ENCODE peak calls at places on chromosomes 3 and 15, in eight cellular contexts. L is left ventricle myocardium inferior, N is dorsolateral prefrontal cortex, A is fibroblast of lung, G is spleen, M is PC-9, D is bronchial epithelial cell, P is brain microvascular endothelial cell. V is an unnamed sample.

GRCh38 chr3:196193037-196193737 is 18.0 kb downstream of the ZDHHC19 start:
- DNase-seq in G (peak; percentile 77), D (no peak), L (no peak), M (no peak), P (no peak), A (no peak), N (no peak), V (peak; percentile 22)

GRCh38 chr3:4897765-4898453 is 81.3 kb upstream of the BHLHE40 start:
- DNase-seq in D (no peak), P (no peak), A (peak; percentile 17), G (no peak), M (no peak), L (no peak), N (no peak), V (no peak)

GRCh38 chr15:46471096-46471495 is 836.3 kb downstream of the SQOR start:
- DNase-seq in P (no peak), G (no peak), A (no peak), D (no peak), N (no peak), L (no peak), M (no peak), V (no peak)

GRCh38 chr3:24545917-24546316 is 51.3 kb upstream of the THRB start:
- DNase-seq in D (no peak), L (no peak), P (no peak), M (no peak), A (peak; percentile 95), G (no peak), N (no peak), V (no peak)

GRCh38 chr3:127831723-127832172 is 9.4 kb upstream of the MGLL start:
- DNase-seq in D (no peak), M (peak; percentile 36), G (peak; percentile 86), A (peak; percentile 70), N (no peak), P (no peak), L (peak; percentile 33), V (peak; percentile 42)

GRCh38 chr15:39403674-39404117 is 177.2 kb upstream of the THBS1 start:
- DNase-seq in M (peak; percentile 41), L (no peak), A (peak; percentile 68), D (peak; percentile 70), G (no peak), N (no peak), P (peak; percentile 82), V (no peak)

GRCh38 chr15:41024141-41024540 is 70.9 kb downstream of the CHAC1 start:
- DNase-seq in A (peak; percentile 90), N (no peak), L (no peak), D (no peak), M (no peak), P (peak; percentile 61), G (no peak), V (no peak)

GRCh38 chr15:57919754-57920153 is 145.8 kb downstream of the ALDH1A2 start:
- DNase-seq in D (peak; percentile 24), A (no peak), M (no peak), P (no peak), G (no peak), L (no peak), N (no peak), V (no peak)

GRCh38 chr3:148191966-148192365 is 505.7 kb upstream of the AGTR1 start:
- DNase-seq in N (no peak), D (no peak), P (no peak), L (no peak), A (no peak), M (no peak), G (no peak), V (no peak)

GRCh38 chr3:181855825-181856224 is 144.1 kb downstream of the SOX2 start:
- DNase-seq in L (no peak), D (no peak), P (no peak), G (no peak), M (no peak), N (no peak), A (no peak), V (no peak)

GRCh38 chr15:75545066-75545465 is 34.0 kb downstream of the PTPN9 start:
- DNase-seq in G (no peak), N (no peak), P (no peak), L (no peak), A (no peak), D (no peak), M (no peak), V (no peak)

GRCh38 chr3:9280477-9281219 is 31.2 kb upstream of the SRGAP3 start:
- DNase-seq in A (no peak), L (no peak), P (no peak), G (no peak), N (no peak), D (peak; percentile 29), M (no peak), V (no peak)

GRCh38 chr3:46517016-46517770 is 19.4 kb downstream of the RTP3 start:
- DNase-seq in P (peak; percentile 87), N (no peak), D (peak; percentile 77), M (peak; percentile 62), A (peak; percentile 79), G (no peak), L (no peak), V (no peak)

GRCh38 chr3:67083277-67083676 is 85.2 kb downstream of the KBTBD8 start:
- DNase-seq in D (peak; percentile 64), N (no peak), M (no peak), G (peak; percentile 57), L (no peak), A (peak; percentile 12), P (peak; percentile 10), V (no peak)

GRCh38 chr3:120615863-120616599 is 19.9 kb downstream of the NDUFB4 start:
- DNase-seq in G (no peak), M (no peak), P (peak; percentile 20), N (no peak), D (peak; percentile 9), A (peak; percentile 11), L (peak; percentile 40), V (no peak)

GRCh38 chr3:71025516-71025915 is 558.0 kb downstream of the FOXP1 start:
- DNase-seq in N (no peak), D (no peak), A (no peak), L (no peak), G (no peak), P (no peak), M (no peak), V (no peak)

GRCh38 chr3:13018039-13018431 is 55.2 kb downstream of the IQSEC1 start:
- DNase-seq in P (no peak), M (no peak), L (no peak), D (no peak), N (no peak), A (no peak), G (peak; percentile 85), V (no peak)

GRCh38 chr3:59737209-59737608 is 687.4 kb upstream of the CFAP20DC start:
- DNase-seq in L (no peak), G (no peak), M (no peak), P (no peak), D (peak; percentile 7), N (no peak), A (no peak), V (no peak)

GRCh38 chr3:116135462-116135861 is 309.8 kb downstream of the LSAMP start:
- DNase-seq in N (no peak), L (peak; percentile 34), G (no peak), D (no peak), M (no peak), P (peak; percentile 57), A (peak; percentile 94), V (no peak)

GRCh38 chr3:12990781-12991480 is 82.3 kb downstream of the IQSEC1 start:
- DNase-seq in N (no peak), D (peak; percentile 47), M (peak; percentile 55), P (peak; percentile 67), A (peak; percentile 48), G (peak; percentile 65), L (no peak), V (no peak)

GRCh38 chr15:91311986-91312385 is 211.9 kb downstream of the SV2B start:
- DNase-seq in L (no peak), P (no peak), G (no peak), A (no peak), M (no peak), D (no peak), N (no peak), V (no peak)

GRCh38 chr3:171758109-171758508 is 52.2 kb downstream of the PLD1 start:
- DNase-seq in N (no peak), G (no peak), P (no peak), D (peak; percentile 37), M (no peak), L (no peak), A (no peak), V (no peak)

GRCh38 chr3:171768281-171768925 is 41.9 kb downstream of the PLD1 start:
- DNase-seq in G (no peak), N (no peak), P (no peak), M (no peak), D (no peak), L (no peak), A (no peak), V (no peak)

GRCh38 chr3:171765511-171765887 is 44.8 kb downstream of the PLD1 start:
- DNase-seq in D (no peak), A (no peak), P (no peak), N (no peak), M (no peak), G (no peak), L (no peak), V (no peak)

GRCh38 chr3:171760475-171760874 is 49.8 kb downstream of the PLD1 start:
- DNase-seq in M (no peak), P (no peak), G (no peak), L (no peak), N (no peak), A (no peak), D (no peak), V (no peak)

GRCh38 chr3:171763392-171763791 is 46.9 kb downstream of the PLD1 start:
- DNase-seq in G (no peak), P (no peak), A (no peak), M (no peak), D (no peak), N (no peak), L (no peak), V (no peak)
- TF ChIP-seq CTCF in G (no peak), P (no peak), A (no peak), M (no peak), D (no peak), N (no peak), L (no peak), V (no peak)

GRCh38 chr3:126487151-126487771 is 11.6 kb upstream of the ZXDC start:
- DNase-seq in D (peak; percentile 58), P (no peak), N (no peak), L (no peak), M (no peak), A (no peak), G (peak; percentile 84), V (no peak)
- TF ChIP-seq CTCF in D (no peak), P (peak; percentile 27), N (no peak), L (peak; percentile 52), M (no peak), A (no peak), G (no peak), V (no peak)

DNA sequence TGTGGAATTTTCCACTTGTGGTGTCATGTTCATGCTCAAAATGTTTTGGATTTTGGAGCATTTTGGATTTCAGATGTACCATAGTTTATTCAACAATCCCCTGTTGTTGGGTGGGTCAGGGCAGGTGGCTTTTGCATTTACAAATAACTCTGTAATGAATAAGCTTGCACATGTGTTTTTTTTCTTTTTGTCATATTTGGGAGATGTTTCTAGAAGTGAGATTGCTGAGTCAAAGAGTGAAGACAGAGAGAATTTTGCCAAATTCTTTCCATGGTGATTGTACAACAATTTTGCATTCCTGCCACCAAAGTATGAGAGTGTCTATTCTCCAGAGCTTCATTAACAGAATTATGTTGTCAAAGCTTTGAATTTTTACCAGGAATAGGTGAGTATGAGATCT is 62.5 kb upstream of the ADPGK start:
- DNase-seq in P (no peak), L (no peak), N (no peak), A (no peak), D (no peak), M (no peak), G (no peak), V (no peak)
- TF ChIP-seq CTCF in P (no peak), L (no peak), N (no peak), A (no peak), D (no peak), M (no peak), G (no peak), V (no peak)

GRCh38 chr15:27077790-27078189 is 106.8 kb downstream of the GABRG3 start:
- DNase-seq in P (no peak), D (no peak), M (no peak), A (no peak), N (no peak), G (no peak), L (no peak), V (no peak)
- TF ChIP-seq CTCF in P (no peak), D (no peak), M (no peak), A (no peak), N (no peak), G (no peak), L (no peak), V (no peak)